ENCODE peak calls at places on chromosomes 16 and 17, in seven cellular contexts. S is nephron progenitor cell; Z is PC-9; Q is GM23338; N is activated CD4-positive, alpha-beta T cell treated with anti-CD3 and anti-CD28 coated beads, Interleukin-2, amount 10 ng/mL, durations not matched to agents 24 days and 14 days; B is RPMI7951; F is tibial nerve. V is an unnamed sample.

GRCh38 chr16:964696-965395 is 5.9 kb downstream of the LMF1 start:
- DNase-seq in Z (no peak), B (no peak), Q (no peak), F (no peak), S (no peak), N (peak), V (no peak)

GRCh38 chr17:47145351-47145750 is 43.7 kb downstream of the CDC27 start:
- DNase-seq in Q (peak), F (no peak), S (no peak), N (no peak), B (no peak), Z (no peak), V (no peak)

GRCh38 chr17:80116923-80117380 is 15.6 kb downstream of the GAA start:
- DNase-seq in Q (no peak), F (no peak), N (no peak), B (no peak), Z (no peak), S (no peak), V (no peak)

GRCh38 chr16:4214215-4214621 is 27.7 kb downstream of the SRL start:
- DNase-seq in S (no peak), N (no peak), B (peak), Q (no peak), Z (peak), F (no peak), V (no peak)

GRCh38 chr16:72240949-72241348 is 69.0 kb upstream of the PMFBP1 start:
- DNase-seq in Z (no peak), Q (no peak), F (no peak), S (no peak), N (no peak), B (no peak), V (no peak)

GRCh38 chr16:73240928-73241327 is 193.0 kb upstream of the ZFHX3 start:
- DNase-seq in S (no peak), Z (no peak), B (no peak), N (no peak), F (no peak), Q (no peak), V (no peak)

GRCh38 chr17:3889613-3890012 is 3.2 kb downstream of the CAMKK1 start:
- DNase-seq in B (no peak), N (no peak), S (no peak), Z (no peak), F (no peak), Q (no peak), V (no peak)

GRCh38 chr17:73028311-73028755 is 64.2 kb downstream of the SLC39A11 start:
- DNase-seq in F (no peak), N (no peak), S (no peak), Q (no peak), Z (no peak), B (no peak), V (no peak)

GRCh38 chr17:28204751-28205150 is 114.2 kb upstream of the TMEM97 start:
- DNase-seq in F (no peak), S (no peak), N (no peak), B (peak), Z (peak), Q (no peak), V (no peak)

GRCh38 chr17:76816590-76817135 is 51.5 kb upstream of the MGAT5B start:
- DNase-seq in Z (peak), N (peak), B (peak), S (peak), Q (peak), F (no peak), V (no peak)

GRCh38 chr17:76727745-76728456 is 1.3 kb downstream of the METTL23 start:
- DNase-seq in N (peak), F (no peak), B (peak), Q (no peak), S (peak), Z (no peak), V (no peak)

GRCh38 chr17:35283767-35284166 is 40.9 kb downstream of the SLFN5 start:
- DNase-seq in Q (no peak), N (peak), S (no peak), B (no peak), Z (no peak), F (no peak), V (no peak)

GRCh38 chr17:49872776-49873377 is 25.0 kb upstream of the TAC4 start:
- DNase-seq in S (no peak), B (no peak), N (no peak), F (no peak), Q (no peak), Z (no peak), V (no peak)

GRCh38 chr17:21211825-21212479 is 2.0 kb downstream of the TMEM11 start:
- DNase-seq in F (no peak), Q (no peak), S (no peak), Z (no peak), B (no peak), N (no peak), V (no peak)

GRCh38 chr17:64519601-64520000 is 12.8 kb downstream of the CEP95 start:
- DNase-seq in S (no peak), Z (no peak), B (no peak), Q (no peak), F (no peak), N (no peak), V (no peak)

GRCh38 chr16:86307518-86307903 is 202.8 kb upstream of the FOXF1 start:
- DNase-seq in S (no peak), B (peak), F (no peak), N (no peak), Q (no peak), Z (no peak), V (no peak)

GRCh38 chr17:42406602-42407288 is 16.3 kb downstream of the CAVIN1 start:
- DNase-seq in Q (no peak), S (no peak), F (no peak), N (no peak), B (no peak), Z (no peak), V (no peak)

GRCh38 chr17:50837980-50838954 is 2.9 kb downstream of the WFIKKN2 start:
- DNase-seq in S (no peak), N (no peak), B (no peak), Q (no peak), F (no peak), Z (peak), V (no peak)

GRCh38 chr17:80453126-80453979 is 23.1 kb downstream of the NPTX1 start:
- DNase-seq in Q (no peak), B (no peak), Z (no peak), F (no peak), S (no peak), N (no peak), V (peak)

GRCh38 chr16:16797239-16797638 is 418.3 kb downstream of the NPIPA7 start:
- DNase-seq in N (no peak), S (peak), F (no peak), Z (no peak), B (peak), Q (peak), V (no peak)

GRCh38 chr16:30567991-30568638 is 3.4 kb downstream of the ZNF688 start:
- DNase-seq in F (no peak), N (peak), S (no peak), Q (no peak), Z (peak), B (peak), V (no peak)

V was measured in left lobe of liver.